ENCODE peak calls at places on chromosome 16, in ten cellular contexts. M is GM23248; F is A549; X is neural progenitor cell; E is stimulated activated CD4-positive, alpha-beta T cell treated with anti-CD3 and anti-CD28 coated beads, Interleukin-1b, Interleukin-23, amount 100 ng/mL, for 48 hours; H is EH; C is GOT3; O is NCI-H1436 treated with DMSO at 0.1 percent for 48 hours; W is CD8-positive, alpha-beta memory T cell; L is activated CD4-positive, alpha-beta T cell treated with anti-CD3 and anti-CD28 coated beads, Interleukin-2, amount 10 ng/mL, durations not matched to agents 7 days and 5 days. Y is an unnamed sample.

GRCh38 chr16:89971495-89972243 is 23.1 kb downstream of the DEF8 start:
- DNase-seq in M (no peak), W (peak), L (no peak), O (no peak), E (no peak), C (no peak), X (no peak), H (no peak), F (no peak), Y (no peak)

GRCh38 chr16:86248325-86248905 is 261.9 kb upstream of the FOXF1 start:
- DNase-seq in M (no peak), X (no peak), L (no peak), H (no peak), F (no peak), W (no peak), E (no peak), O (no peak), C (no peak), Y (no peak)

GRCh38 chr16:11312718-11313492 is 31.8 kb upstream of the PRM1 start:
- DNase-seq in E (no peak), F (peak), M (peak), W (no peak), C (no peak), H (peak), L (peak), X (no peak), O (no peak), Y (no peak)

GRCh38 chr16:54287758-54288591 is 1.4 kb upstream of the IRX3 start:
- DNase-seq in H (no peak), E (no peak), X (peak), O (no peak), W (no peak), F (no peak), L (no peak), C (no peak), M (peak), Y (no peak)

GRCh38 chr16:48367443-48368049 is 17.7 kb downstream of the SIAH1 start:
- DNase-seq in F (no peak), H (no peak), C (no peak), X (no peak), M (peak), E (no peak), L (no peak), O (no peak), W (no peak), Y (no peak)

GRCh38 chr16:52548261-52549010 is 1.5 kb upstream of the TOX3 start:
- DNase-seq in L (no peak), X (peak), O (no peak), M (no peak), W (no peak), H (no peak), F (no peak), E (no peak), C (no peak), Y (no peak)

GRCh38 chr16:77585852-77586251 is 136.5 kb upstream of the NUDT7 start:
- DNase-seq in L (no peak), M (peak), O (no peak), E (no peak), C (no peak), H (no peak), F (peak), W (no peak), X (no peak), Y (peak)

GRCh38 chr16:81520560-81521135 is 76.0 kb downstream of the CMIP start:
- DNase-seq in H (no peak), C (no peak), M (no peak), L (no peak), O (no peak), F (no peak), X (no peak), W (no peak), E (no peak), Y (no peak)

GRCh38 chr16:79176987-79177386 is 423.6 kb downstream of the MAF start:
- DNase-seq in E (no peak), W (no peak), O (no peak), M (no peak), C (no peak), X (no peak), H (no peak), F (no peak), L (no peak), Y (no peak)

GRCh38 chr16:71746442-71747046 is 22.0 kb upstream of the PHLPP2 start:
- DNase-seq in L (peak), F (peak), C (no peak), E (no peak), M (peak), W (no peak), O (no peak), H (peak), X (peak), Y (no peak)

GRCh38 chr16:4333308-4333638 is 17.4 kb downstream of the GLIS2 start:
- DNase-seq in F (no peak), X (no peak), L (no peak), W (no peak), C (no peak), O (no peak), M (no peak), H (no peak), E (no peak), Y (no peak)

GRCh38 chr16:50950955-50951354 is 200.1 kb downstream of the SALL1 start:
- DNase-seq in E (no peak), W (no peak), O (no peak), C (no peak), H (no peak), X (no peak), M (no peak), F (no peak), L (no peak), Y (no peak)

GRCh38 chr16:65869261-65869660 is 497.2 kb upstream of the CDH5 start:
- DNase-seq in O (no peak), C (no peak), M (no peak), H (no peak), E (no peak), L (no peak), X (no peak), F (no peak), W (no peak), Y (no peak)

GRCh38 chr16:1439058-1439698 is 5.2 kb downstream of the CCDC154 start:
- DNase-seq in M (no peak), C (no peak), W (no peak), H (no peak), E (no peak), X (no peak), F (no peak), L (no peak), O (no peak), Y (no peak)

GRCh38 chr16:29813644-29814562 is 1.9 kb downstream of the PRRT2 start:
- DNase-seq in C (no peak), F (no peak), W (peak), L (no peak), M (no peak), H (no peak), X (peak), E (no peak), O (no peak), Y (no peak)

GRCh38 chr16:10765772-10766171 is 22.1 kb downstream of the NUBP1 start:
- DNase-seq in M (no peak), X (no peak), H (no peak), E (no peak), F (no peak), C (no peak), O (no peak), W (peak), L (no peak), Y (no peak)

GRCh38 chr16:48385272-48385953 is at the start of gene SIAH1:
- DNase-seq in O (no peak), E (peak), F (peak), W (peak), C (peak), L (peak), M (peak), H (peak), X (peak), Y (no peak)

GRCh38 chr16:50497592-50497991 is 50.6 kb upstream of the NKD1 start:
- DNase-seq in C (no peak), O (no peak), M (peak), F (no peak), W (no peak), X (no peak), H (peak), E (no peak), L (no peak), Y (no peak)